ENCODE peak calls at places on chromosomes 4 and X, in eight cellular contexts. One of them, this sample, is unnamed.

GRCh38 chr4:74503580-74503979 is 58.6 kb downstream of the AREG start:
- DNase-seq in pancreas: no peak
- DNase-seq in left lung: no peak
- DNase-seq in uterus: no peak
- DNase-seq in upper lobe of left lung: no peak
- DNase-seq in iPS DF 6.9: no peak
- DNase-seq in CD4-positive, alpha-beta T cell: no peak
- DNase-seq in tibial artery: no peak
- DNase-seq in this sample: no peak

GRCh38 chr4:167622481-167623240 is 388.4 kb upstream of the SPOCK3 start:
- DNase-seq in iPS DF 6.9: peak
- DNase-seq in CD4-positive, alpha-beta T cell: no peak
- DNase-seq in pancreas: peak
- DNase-seq in upper lobe of left lung: no peak
- DNase-seq in tibial artery: no peak
- DNase-seq in left lung: peak
- DNase-seq in uterus: no peak
- DNase-seq in this sample: peak

GRCh38 chr4:187167126-187167525 is 443.5 kb upstream of the FAT1 start:
- DNase-seq in iPS DF 6.9: no peak
- DNase-seq in CD4-positive, alpha-beta T cell: no peak
- DNase-seq in upper lobe of left lung: no peak
- DNase-seq in left lung: no peak
- DNase-seq in uterus: no peak
- DNase-seq in tibial artery: no peak
- DNase-seq in pancreas: no peak
- DNase-seq in this sample: no peak

GRCh38 chr4:7323872-7324650 is 110.7 kb downstream of the PSAPL1 start:
- DNase-seq in tibial artery: no peak
- DNase-seq in left lung: no peak
- DNase-seq in iPS DF 6.9: peak
- DNase-seq in upper lobe of left lung: no peak
- DNase-seq in CD4-positive, alpha-beta T cell: no peak
- DNase-seq in uterus: no peak
- DNase-seq in pancreas: no peak
- DNase-seq in this sample: peak

GRCh38 chrX:124015721-124016120 is 54.2 kb downstream of the STAG2 start:
- DNase-seq in pancreas: no peak
- DNase-seq in left lung: no peak
- DNase-seq in upper lobe of left lung: no peak
- DNase-seq in tibial artery: no peak
- DNase-seq in iPS DF 6.9: no peak
- DNase-seq in uterus: no peak
- DNase-seq in CD4-positive, alpha-beta T cell: no peak
- DNase-seq in this sample: no peak

GRCh38 chrX:109632906-109633504 is 8.0 kb upstream of the KCNE5 start:
- DNase-seq in left lung: no peak
- DNase-seq in iPS DF 6.9: peak
- DNase-seq in tibial artery: no peak
- DNase-seq in CD4-positive, alpha-beta T cell: no peak
- DNase-seq in upper lobe of left lung: no peak
- DNase-seq in uterus: no peak
- DNase-seq in pancreas: no peak
- DNase-seq in this sample: peak

GRCh38 chr4:164345756-164346155 is 408.2 kb upstream of the SMIM31 start:
- DNase-seq in left lung: no peak
- DNase-seq in pancreas: no peak
- DNase-seq in upper lobe of left lung: no peak
- DNase-seq in tibial artery: no peak
- DNase-seq in CD4-positive, alpha-beta T cell: no peak
- DNase-seq in uterus: no peak
- DNase-seq in iPS DF 6.9: no peak
- DNase-seq in this sample: no peak

GRCh38 chrX:49192722-49193328 is 6.7 kb upstream of the PRICKLE3 start:
- DNase-seq in CD4-positive, alpha-beta T cell: no peak
- DNase-seq in upper lobe of left lung: no peak
- DNase-seq in iPS DF 6.9: no peak
- DNase-seq in pancreas: no peak
- DNase-seq in uterus: no peak
- DNase-seq in left lung: no peak
- DNase-seq in tibial artery: no peak
- DNase-seq in this sample: peak

GRCh38 chrX:40877869-40878268 is 142.5 kb upstream of the MED14 start:
- DNase-seq in CD4-positive, alpha-beta T cell: no peak
- DNase-seq in iPS DF 6.9: no peak
- DNase-seq in left lung: no peak
- DNase-seq in tibial artery: no peak
- DNase-seq in upper lobe of left lung: no peak
- DNase-seq in uterus: no peak
- DNase-seq in pancreas: no peak
- DNase-seq in this sample: no peak

GRCh38 chrX:56233682-56234081 is 1.5 kb downstream of the KLF8 start:
- DNase-seq in tibial artery: peak
- DNase-seq in pancreas: peak
- DNase-seq in iPS DF 6.9: no peak
- DNase-seq in uterus: peak
- DNase-seq in CD4-positive, alpha-beta T cell: no peak
- DNase-seq in left lung: peak
- DNase-seq in upper lobe of left lung: peak
- DNase-seq in this sample: peak

GRCh38 chr4:27318740-27319139 is 458.1 kb downstream of the STIM2 start:
- DNase-seq in uterus: no peak
- DNase-seq in CD4-positive, alpha-beta T cell: no peak
- DNase-seq in pancreas: no peak
- DNase-seq in iPS DF 6.9: peak
- DNase-seq in upper lobe of left lung: no peak
- DNase-seq in tibial artery: no peak
- DNase-seq in left lung: no peak
- DNase-seq in this sample: peak

DNA sequence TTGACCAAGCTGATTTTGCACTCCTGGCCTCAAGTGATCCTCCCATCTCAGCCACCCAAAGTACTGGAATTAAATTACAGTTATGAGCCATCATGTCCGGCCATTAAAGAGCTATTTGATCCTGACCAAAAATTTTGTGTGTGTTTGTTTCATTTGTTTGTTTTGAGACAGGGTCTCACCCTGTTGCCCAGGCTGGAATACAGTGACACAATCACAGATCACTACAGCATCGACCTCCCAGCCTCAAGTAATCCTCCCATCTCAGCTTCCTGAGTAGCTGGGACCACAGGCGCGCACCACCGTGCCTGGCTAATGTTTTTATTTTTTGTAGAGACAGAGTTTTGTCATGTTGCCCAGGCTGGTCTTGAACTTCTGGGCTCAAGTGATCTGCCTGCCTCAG is 82.9 kb upstream of the RBPJ start:
- DNase-seq in uterus: no peak
- DNase-seq in CD4-positive, alpha-beta T cell: no peak
- DNase-seq in pancreas: no peak
- DNase-seq in upper lobe of left lung: no peak
- DNase-seq in iPS DF 6.9: no peak
- DNase-seq in tibial artery: no peak
- DNase-seq in left lung: no peak
- DNase-seq in this sample: no peak
- H3K27ac ChIP-seq in uterus: no peak
- H3K27ac ChIP-seq in CD4-positive, alpha-beta T cell: no peak
- H3K27ac ChIP-seq in pancreas: no peak
- H3K27ac ChIP-seq in upper lobe of left lung: no peak
- H3K27ac ChIP-seq in iPS DF 6.9: no peak
- H3K27ac ChIP-seq in tibial artery: no peak
- H3K27ac ChIP-seq in left lung: no peak
- H3K27ac ChIP-seq in this sample: no peak

GRCh38 chr4:152537881-152538280 is 2.0 kb upstream of the FBXW7 start:
- DNase-seq in left lung: no peak
- DNase-seq in uterus: no peak
- DNase-seq in iPS DF 6.9: no peak
- DNase-seq in CD4-positive, alpha-beta T cell: no peak
- DNase-seq in upper lobe of left lung: no peak
- DNase-seq in pancreas: no peak
- DNase-seq in tibial artery: no peak
- DNase-seq in this sample: no peak

GRCh38 chr4:152536545-152537182 is 772 bp upstream of the FBXW7 start:
- DNase-seq in CD4-positive, alpha-beta T cell: peak
- DNase-seq in left lung: no peak
- DNase-seq in iPS DF 6.9: no peak
- DNase-seq in uterus: no peak
- DNase-seq in upper lobe of left lung: no peak
- DNase-seq in tibial artery: peak
- DNase-seq in pancreas: no peak
- DNase-seq in this sample: no peak

GRCh38 chr4:152535236-152535902 is 523 bp downstream of the FBXW7 start:
- DNase-seq in left lung: peak
- DNase-seq in uterus: peak
- DNase-seq in iPS DF 6.9: no peak
- DNase-seq in upper lobe of left lung: peak
- DNase-seq in pancreas: peak
- DNase-seq in tibial artery: no peak
- DNase-seq in CD4-positive, alpha-beta T cell: peak
- DNase-seq in this sample: no peak

GRCh38 chr4:152535903-152536544 is at the start of gene FBXW7:
- DNase-seq in iPS DF 6.9: peak
- DNase-seq in CD4-positive, alpha-beta T cell: peak
- DNase-seq in pancreas: peak
- DNase-seq in tibial artery: peak
- DNase-seq in uterus: peak
- DNase-seq in upper lobe of left lung: peak
- DNase-seq in left lung: peak
- DNase-seq in this sample: peak

DNA sequence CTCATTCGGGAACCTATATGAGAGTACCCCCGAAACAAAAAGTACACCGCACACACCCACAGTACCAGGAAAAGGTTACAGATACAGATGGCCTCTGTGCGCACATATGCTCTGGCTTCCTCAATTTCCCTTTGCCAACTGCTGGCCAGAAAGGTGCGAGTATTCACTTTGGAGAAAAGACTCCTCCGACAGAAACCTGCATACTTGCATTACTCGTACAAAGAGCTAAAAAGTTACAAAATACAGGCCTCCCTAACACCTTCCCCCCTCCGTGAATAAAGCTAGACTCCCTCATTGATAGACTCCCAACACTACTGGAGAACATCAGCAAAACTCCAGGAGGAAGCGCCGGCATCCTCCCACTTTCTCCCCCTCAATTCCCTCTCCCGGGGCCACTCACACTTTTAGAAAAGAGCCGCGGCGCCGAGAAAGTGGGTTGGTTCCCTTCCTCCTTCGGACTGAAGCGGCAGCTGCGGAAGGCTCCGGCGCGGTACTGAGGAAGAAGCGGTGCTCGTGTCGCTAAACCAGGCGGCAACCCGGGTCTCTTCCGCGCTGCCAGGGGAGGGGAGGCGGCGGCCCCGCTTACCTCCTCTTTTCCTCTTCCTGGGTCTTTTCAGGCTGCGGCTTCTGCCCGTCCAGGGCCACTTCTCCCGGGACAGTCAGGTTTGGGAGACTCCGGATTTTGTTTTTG is 1.2 kb downstream of the FBXW7 start:
- DNase-seq in uterus: peak
- DNase-seq in upper lobe of left lung: peak
- DNase-seq in CD4-positive, alpha-beta T cell: peak
- DNase-seq in left lung: peak
- DNase-seq in tibial artery: peak
- DNase-seq in iPS DF 6.9: no peak
- DNase-seq in pancreas: peak
- DNase-seq in this sample: peak
- H3K27ac ChIP-seq in uterus: peak
- H3K27ac ChIP-seq in upper lobe of left lung: peak
- H3K27ac ChIP-seq in CD4-positive, alpha-beta T cell: peak
- H3K27ac ChIP-seq in left lung: peak
- H3K27ac ChIP-seq in tibial artery: peak
- H3K27ac ChIP-seq in iPS DF 6.9: no peak
- H3K27ac ChIP-seq in pancreas: peak
- H3K27ac ChIP-seq in this sample: peak

DNA sequence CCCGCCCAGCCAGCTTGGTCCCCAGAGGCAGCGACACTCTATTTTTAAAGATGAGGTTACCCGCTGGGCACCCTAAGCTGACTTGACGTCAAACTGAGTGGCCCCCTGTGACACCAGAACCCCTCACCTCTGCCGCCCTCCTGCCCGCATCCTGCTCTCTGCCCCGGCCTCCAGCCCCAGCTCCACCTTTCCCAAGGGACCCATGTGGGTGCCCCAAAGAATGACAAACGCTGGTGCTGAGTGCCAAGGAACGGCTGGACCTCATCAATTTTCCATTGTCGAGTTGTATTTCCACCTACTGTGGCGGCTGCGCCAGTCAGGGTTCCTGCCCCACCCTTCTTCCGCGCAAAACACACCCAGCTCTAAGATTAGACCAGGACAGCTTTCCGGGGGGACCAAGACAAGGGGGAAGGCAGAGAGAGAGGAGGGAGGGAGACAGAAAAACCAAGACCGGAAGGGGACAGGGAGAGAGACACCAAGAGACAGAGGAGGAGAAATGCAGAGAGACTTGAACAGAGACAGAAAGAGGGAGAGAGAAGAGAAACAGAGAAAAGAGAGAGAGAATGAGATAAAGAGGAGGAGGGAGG is 2.0 kb downstream of the PRKX start:
- DNase-seq in upper lobe of left lung: no peak
- DNase-seq in pancreas: no peak
- DNase-seq in uterus: no peak
- DNase-seq in iPS DF 6.9: no peak
- DNase-seq in CD4-positive, alpha-beta T cell: no peak
- DNase-seq in tibial artery: peak
- DNase-seq in left lung: no peak
- DNase-seq in this sample: no peak
- H3K27ac ChIP-seq in upper lobe of left lung: peak
- H3K27ac ChIP-seq in pancreas: no peak
- H3K27ac ChIP-seq in uterus: peak
- H3K27ac ChIP-seq in iPS DF 6.9: no peak
- H3K27ac ChIP-seq in CD4-positive, alpha-beta T cell: peak
- H3K27ac ChIP-seq in tibial artery: peak
- H3K27ac ChIP-seq in left lung: peak
- H3K27ac ChIP-seq in this sample: no peak

GRCh38 chr4:184536881-184537248 is 62.5 kb upstream of the IRF2 start:
- DNase-seq in pancreas: no peak
- DNase-seq in uterus: no peak
- DNase-seq in tibial artery: no peak
- DNase-seq in left lung: no peak
- DNase-seq in iPS DF 6.9: no peak
- DNase-seq in upper lobe of left lung: no peak
- DNase-seq in CD4-positive, alpha-beta T cell: no peak
- DNase-seq in this sample: peak

GRCh38 chr4:184538023-184538599 is 63.8 kb upstream of the IRF2 start:
- DNase-seq in upper lobe of left lung: no peak
- DNase-seq in pancreas: peak
- DNase-seq in iPS DF 6.9: no peak
- DNase-seq in tibial artery: peak
- DNase-seq in left lung: peak
- DNase-seq in CD4-positive, alpha-beta T cell: peak
- DNase-seq in uterus: peak
- DNase-seq in this sample: peak

GRCh38 chr4:184537269-184538022 is 63.1 kb upstream of the IRF2 start:
- DNase-seq in pancreas: peak
- DNase-seq in uterus: peak
- DNase-seq in iPS DF 6.9: peak
- DNase-seq in upper lobe of left lung: peak
- DNase-seq in left lung: peak
- DNase-seq in tibial artery: peak
- DNase-seq in CD4-positive, alpha-beta T cell: peak
- DNase-seq in this sample: peak

GRCh38 chr4:184536070-184536880 is 61.9 kb upstream of the IRF2 start:
- DNase-seq in CD4-positive, alpha-beta T cell: no peak
- DNase-seq in left lung: no peak
- DNase-seq in upper lobe of left lung: no peak
- DNase-seq in uterus: no peak
- DNase-seq in pancreas: no peak
- DNase-seq in tibial artery: no peak
- DNase-seq in iPS DF 6.9: no peak
- DNase-seq in this sample: peak

GRCh38 chr4:184534511-184535391 is 60.4 kb upstream of the IRF2 start:
- DNase-seq in tibial artery: no peak
- DNase-seq in iPS DF 6.9: no peak
- DNase-seq in CD4-positive, alpha-beta T cell: no peak
- DNase-seq in pancreas: no peak
- DNase-seq in left lung: no peak
- DNase-seq in upper lobe of left lung: no peak
- DNase-seq in uterus: no peak
- DNase-seq in this sample: peak
- H3K27ac ChIP-seq in tibial artery: peak
- H3K27ac ChIP-seq in iPS DF 6.9: no peak
- H3K27ac ChIP-seq in CD4-positive, alpha-beta T cell: peak
- H3K27ac ChIP-seq in pancreas: peak
- H3K27ac ChIP-seq in left lung: peak
- H3K27ac ChIP-seq in upper lobe of left lung: peak
- H3K27ac ChIP-seq in uterus: peak
- H3K27ac ChIP-seq in this sample: no peak

This sample was measured in mesendoderm.